ENCODE peak calls at places on chromosomes 13 and 19, in four cellular contexts. P, S, X and E are unnamed samples.

GRCh38 chr13:59391696-59392095 is 772.0 kb downstream of the DIAPH3 start:
- DNase-seq in P (peak), S (peak), X (peak), E (peak)

GRCh38 chr19:13864513-13865242 is 12.3 kb upstream of the NANOS3 start:
- DNase-seq in P (no peak), S (no peak), X (no peak), E (no peak)

GRCh38 chr13:78736142-78736541 is 77.2 kb upstream of the OBI1 start:
- DNase-seq in P (no peak), S (no peak), X (no peak), E (no peak)

GRCh38 chr13:28326081-28326480 is 168.8 kb downstream of the FLT1 start:
- DNase-seq in P (no peak), S (no peak), X (no peak), E (no peak)

GRCh38 chr19:51090471-51090870 is 7.8 kb upstream of the KLK14 start:
- DNase-seq in P (no peak), S (no peak), X (no peak), E (no peak)

GRCh38 chr13:32232263-32232662 is 82.9 kb downstream of the ZAR1L start:
- DNase-seq in P (no peak), S (no peak), X (no peak), E (no peak)

GRCh38 chr13:38628554-38628953 is 58.3 kb upstream of the FREM2 start:
- DNase-seq in P (no peak), S (no peak), X (no peak), E (no peak)

GRCh38 chr19:11598103-11598483 is 810 bp downstream of the ZNF627 start:
- DNase-seq in P (no peak), S (no peak), X (no peak), E (no peak)

GRCh38 chr19:48354332-48354992 is 9.3 kb downstream of the TMEM143 start:
- DNase-seq in P (no peak), S (no peak), X (no peak), E (no peak)

GRCh38 chr13:107901996-107902562 is 313.3 kb downstream of the LIG4 start:
- DNase-seq in P (no peak), S (no peak), X (no peak), E (no peak)

GRCh38 chr19:16445238-16446107 is 26.3 kb downstream of the EPS15L1 start:
- DNase-seq in P (no peak), S (no peak), X (no peak), E (no peak)

GRCh38 chr19:46408611-46409039 is 4.7 kb downstream of the CCDC8 start:
- DNase-seq in P (no peak), S (no peak), X (peak), E (no peak)

GRCh38 chr19:48900477-48901452 is 653 bp downstream of the NUCB1 start:
- DNase-seq in P (no peak), S (no peak), X (no peak), E (no peak)

GRCh38 chr19:40778865-40779284 is 828 bp downstream of the RAB4B start:
- DNase-seq in P (no peak), S (no peak), X (no peak), E (no peak)

GRCh38 chr13:111850458-111850857 is 216.5 kb upstream of the SOX1 start:
- DNase-seq in P (no peak), S (no peak), X (no peak), E (no peak)

GRCh38 chr19:54209058-54209747 is 8.5 kb downstream of the RPS9 start:
- DNase-seq in P (peak), S (no peak), X (no peak), E (no peak)

GRCh38 chr19:48510421-48511268 is 990 bp downstream of the LMTK3 start:
- DNase-seq in P (peak), S (peak), X (peak), E (peak)

GRCh38 chr19:52648336-52648990 is 10.3 kb upstream of the ZNF83 start:
- DNase-seq in P (no peak), S (no peak), X (no peak), E (no peak)

GRCh38 chr13:24381539-24382265 is 72.3 kb downstream of the C1QTNF9 start:
- DNase-seq in P (no peak), S (no peak), X (no peak), E (no peak)

GRCh38 chr19:32642771-32643170 is 32.2 kb downstream of the ANKRD27 start:
- DNase-seq in P (no peak), S (peak), X (no peak), E (peak)

GRCh38 chr19:35495107-35496064 is 5.1 kb upstream of the KRTDAP start:
- DNase-seq in P (peak), S (peak), X (peak), E (peak)

GRCh38 chr13:30895773-30896172 is 10.3 kb upstream of the MEDAG start:
- DNase-seq in P (no peak), S (no peak), X (no peak), E (no peak)

GRCh38 chr13:24630851-24631341 is 49.3 kb upstream of the ATP12A start:
- DNase-seq in P (no peak), S (no peak), X (no peak), E (no peak)

GRCh38 chr13:78993792-78994191 is 334.8 kb upstream of the OBI1 start:
- DNase-seq in P (no peak), S (no peak), X (no peak), E (no peak)

GRCh38 chr19:45474941-45475516 is 7.2 kb downstream of the FOSB start:
- DNase-seq in P (no peak), S (no peak), X (no peak), E (peak)

GRCh38 chr13:98537306-98537705 is 39.6 kb downstream of the STK24 start:
- DNase-seq in P (no peak), S (no peak), X (no peak), E (no peak)

GRCh38 chr19:40718774-40719391 is 2.0 kb downstream of the ITPKC start:
- DNase-seq in P (peak), S (no peak), X (peak), E (no peak)

GRCh38 chr19:29805026-29805925 is 6.5 kb upstream of the CCNE1 start:
- DNase-seq in P (no peak), S (no peak), X (no peak), E (no peak)

GRCh38 chr19:35013047-35013819 is 13.1 kb downstream of the GRAMD1A start:
- DNase-seq in P (peak), S (peak), X (peak), E (peak)